ENCODE peak calls at places on chromosomes 4 and X, in ten cellular contexts. H is GM12878, O is K562, D is GM12891, V is suprapubic skin, J is sigmoid colon, C is stomach, S is upper lobe of left lung, X is HCT116, G is SK-N-MC. A is an unnamed sample.

GRCh38 chrX:65821721-65822496 is 154.5 kb downstream of the MSN start:
- DNase-seq in H (no peak), O (no peak), D (peak; percentile 5), V (no peak), J (no peak), C (no peak), S (peak; percentile 88), X (no peak), G (no peak), A (peak; percentile 53)

GRCh38 chr4:7691992-7692391 is 247.7 kb downstream of the AFAP1 start:
- DNase-seq in H (no peak), O (no peak), D (no peak), V (no peak), J (no peak), C (no peak), S (no peak), X (no peak), G (no peak), A (no peak)

GRCh38 chr4:8215001-8215427 is 15.9 kb downstream of the SH3TC1 start:
- DNase-seq in H (no peak), O (no peak), D (no peak), V (no peak), J (no peak), C (peak; percentile 73), S (no peak), X (no peak), G (no peak), A (no peak)

GRCh38 chr4:26136615-26137014 is 184.2 kb upstream of the RBPJ start:
- DNase-seq in H (no peak), O (no peak), D (no peak), V (no peak), J (no peak), C (no peak), S (no peak), X (no peak), G (no peak), A (no peak)

GRCh38 chr4:138841341-138841740 is 174.2 kb upstream of the NOCT start:
- DNase-seq in H (no peak), O (no peak), D (no peak), V (no peak), J (no peak), C (no peak), S (no peak), X (no peak), G (no peak), A (no peak)

GRCh38 chrX:45806410-45807121 is 605.9 kb upstream of the DIPK2B start:
- DNase-seq in H (peak; percentile 5), O (no peak), D (peak; percentile 6), V (no peak), J (no peak), C (no peak), S (no peak), X (no peak), G (no peak), A (no peak)

GRCh38 chrX:134025986-134026731 is 40.8 kb upstream of the GPC3 start:
- DNase-seq in H (no peak), O (peak; percentile 8), D (no peak), V (no peak), J (no peak), C (no peak), S (no peak), X (no peak), G (no peak), A (no peak)

GRCh38 chrX:113260474-113260873 is 419.8 kb upstream of the AMOT start:
- DNase-seq in H (no peak), O (no peak), D (no peak), V (no peak), J (no peak), C (no peak), S (no peak), X (peak; percentile 0), G (no peak), A (no peak)

GRCh38 chrX:47311857-47312774 is 58.3 kb upstream of the ZNF157 start:
- DNase-seq in H (no peak), O (peak; percentile 43), D (peak; percentile 14), V (no peak), J (peak; percentile 69), C (peak; percentile 55), S (no peak), X (peak; percentile 35), G (no peak), A (peak; percentile 43)

GRCh38 chr4:82422616-82423015 is 7.6 kb downstream of the HNRNPDL start:
- DNase-seq in H (no peak), O (no peak), D (no peak), V (no peak), J (no peak), C (no peak), S (no peak), X (no peak), G (no peak), A (no peak)
- TF ChIP-seq POLR2AphosphoS5 in H (no peak), O (no peak), D (no peak), V (no peak), J (no peak), C (no peak), S (no peak), X (no peak), G (no peak), A (no peak)

GRCh38 chr4:31104596-31104995 is 384.4 kb downstream of the PCDH7 start:
- DNase-seq in H (no peak), O (no peak), D (no peak), V (no peak), J (no peak), C (peak; percentile 57), S (no peak), X (no peak), G (no peak), A (no peak)

GRCh38 chr4:31104033-31104432 is 383.9 kb downstream of the PCDH7 start:
- DNase-seq in H (no peak), O (no peak), D (no peak), V (no peak), J (no peak), C (no peak), S (no peak), X (no peak), G (no peak), A (no peak)

GRCh38 chr4:31107362-31107761 is 387.2 kb downstream of the PCDH7 start:
- DNase-seq in H (no peak), O (no peak), D (no peak), V (no peak), J (no peak), C (no peak), S (no peak), X (peak; percentile 54), G (no peak), A (no peak)

GRCh38 chr4:31108762-31109161 is 388.6 kb downstream of the PCDH7 start:
- DNase-seq in H (no peak), O (no peak), D (no peak), V (no peak), J (no peak), C (no peak), S (no peak), X (no peak), G (no peak), A (no peak)

DNA sequence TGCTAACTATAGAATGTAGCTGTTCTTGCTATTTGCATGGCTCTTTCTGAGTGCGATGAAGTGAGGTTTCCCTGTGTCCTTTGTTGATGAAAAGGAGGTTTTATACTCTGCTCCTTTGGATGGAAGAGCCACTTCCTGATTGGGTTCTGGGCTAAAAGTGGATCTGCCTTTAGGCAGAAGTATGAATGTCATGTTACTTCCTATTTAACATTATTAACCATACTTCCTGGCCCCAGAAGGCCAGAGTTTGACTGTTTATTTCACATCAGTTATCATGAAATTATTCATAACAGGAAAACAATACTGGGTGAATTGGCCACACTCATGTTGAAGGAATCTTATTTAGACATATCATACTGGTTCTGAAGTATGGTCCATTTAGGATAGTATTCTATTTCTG is 386.2 kb downstream of the PCDH7 start:
- DNase-seq in H (no peak), O (no peak), D (no peak), V (no peak), J (no peak), C (no peak), S (no peak), X (no peak), G (no peak), A (no peak)
- TF ChIP-seq POLR2AphosphoS5 in H (no peak), O (no peak), D (no peak), V (no peak), J (no peak), C (no peak), S (no peak), X (no peak), G (no peak), A (no peak)

GRCh38 chrX:131795442-131796229 is 227.5 kb upstream of the STK26 start:
- DNase-seq in H (no peak), O (no peak), D (no peak), V (no peak), J (no peak), C (peak; percentile 59), S (peak; percentile 60), X (no peak), G (no peak), A (peak; percentile 28)

GRCh38 chrX:131792789-131793462 is 230.2 kb upstream of the STK26 start:
- DNase-seq in H (peak; percentile 90), O (no peak), D (no peak), V (peak; percentile 93), J (peak; percentile 95), C (peak; percentile 89), S (no peak), X (no peak), G (peak; percentile 84), A (peak; percentile 92)

GRCh38 chrX:131791608-131792355 is 231.3 kb upstream of the STK26 start:
- DNase-seq in H (no peak), O (no peak), D (no peak), V (no peak), J (no peak), C (no peak), S (no peak), X (no peak), G (no peak), A (no peak)

GRCh38 chrX:131789664-131790063 is 233.4 kb upstream of the STK26 start:
- DNase-seq in H (no peak), O (no peak), D (no peak), V (no peak), J (no peak), C (no peak), S (no peak), X (no peak), G (no peak), A (no peak)

GRCh38 chrX:131792356-131792749 is 230.7 kb upstream of the STK26 start:
- DNase-seq in H (peak; percentile 98), O (no peak), D (no peak), V (peak; percentile 92), J (peak; percentile 96), C (peak; percentile 93), S (no peak), X (no peak), G (peak; percentile 70), A (peak; percentile 94)
- TF ChIP-seq POLR2AphosphoS5 in H (no peak), O (no peak), D (no peak), V (no peak), J (no peak), C (no peak), S (peak; percentile 92), X (no peak), G (no peak), A (peak; percentile 74)

DNA sequence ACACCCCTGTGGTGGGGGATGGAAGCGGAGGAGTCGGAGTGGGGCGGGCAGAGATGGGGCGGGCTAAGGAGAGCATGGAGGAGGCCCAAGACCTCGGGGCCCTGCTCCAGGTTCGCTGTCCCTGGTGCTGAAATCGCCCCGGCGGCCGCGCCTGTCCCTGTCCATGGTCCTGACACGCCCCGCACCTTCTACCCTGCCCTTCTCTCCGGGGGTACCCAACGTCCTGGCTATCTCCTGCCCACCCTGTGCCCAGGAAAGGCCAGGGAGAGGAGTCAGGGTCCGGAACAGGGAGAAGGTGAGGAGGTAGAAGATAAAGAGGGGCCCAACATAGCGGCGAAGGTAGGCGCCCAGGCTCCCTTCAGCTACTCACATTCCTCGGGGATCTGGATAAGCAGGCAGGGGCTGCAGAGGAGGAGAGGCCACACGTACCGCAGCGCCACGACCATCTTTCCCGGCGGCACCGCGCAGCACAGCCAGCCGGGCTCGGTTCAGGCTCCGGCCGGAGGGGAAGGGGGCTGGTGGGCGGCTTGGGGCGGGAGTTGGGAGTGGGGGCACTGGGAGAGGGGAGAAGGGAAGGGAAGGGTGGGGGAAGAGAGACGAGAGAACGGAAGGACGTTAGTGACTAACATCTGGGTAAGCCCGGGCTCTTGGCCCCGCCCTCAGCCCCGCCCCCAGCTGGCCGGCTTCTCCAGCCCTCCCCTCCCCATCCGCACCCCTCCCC is 10.4 kb downstream of the L1CAM start:
- DNase-seq in H (no peak), O (peak; percentile 86), D (peak; percentile 74), V (no peak), J (no peak), C (peak; percentile 60), S (peak; percentile 90), X (no peak), G (no peak), A (peak; percentile 54)
- TF ChIP-seq POLR2AphosphoS5 in H (no peak), O (no peak), D (no peak), V (no peak), J (no peak), C (peak; percentile 34), S (no peak), X (no peak), G (peak; percentile 38), A (no peak)

A was measured in transverse colon.